ENCODE peak calls at places on chromosomes 1 and 21, in four cellular contexts. P is fibroblast of lung, S is PC-3, X is kidney. V is an unnamed sample.

GRCh38 chr1:100308777-100309176 is 42.8 kb downstream of the RTCA start:
- DNase-seq in S (peak), P (peak), X (no peak), V (peak)

GRCh38 chr1:87206444-87206843 is 122.2 kb upstream of the LMO4 start:
- DNase-seq in S (no peak), P (no peak), X (no peak), V (no peak)

GRCh38 chr1:10621906-10622305 is 147.2 kb downstream of the PEX14 start:
- DNase-seq in X (no peak), P (no peak), S (no peak), V (no peak)

GRCh38 chr21:32562915-32563314 is 22.4 kb downstream of the TCP10L start:
- DNase-seq in P (peak), S (no peak), X (no peak), V (peak)

GRCh38 chr1:33171993-33172813 is 9.6 kb downstream of the TRIM62 start:
- DNase-seq in P (no peak), S (no peak), X (no peak), V (no peak)

GRCh38 chr21:42574234-42575027 is 60.8 kb downstream of the SLC37A1 start:
- DNase-seq in P (peak), X (peak), S (no peak), V (no peak)

GRCh38 chr1:151047925-151048644 is 534 bp downstream of the C1orf56 start:
- DNase-seq in S (peak), P (peak), X (peak), V (peak)

GRCh38 chr1:56448529-56448928 is 130.8 kb downstream of the PLPP3 start:
- DNase-seq in X (no peak), P (no peak), S (no peak), V (no peak)

GRCh38 chr21:25506887-25507286 is 100.4 kb downstream of the MRPL39 start:
- DNase-seq in S (peak), X (no peak), P (peak), V (peak)

GRCh38 chr1:92485374-92486250 is 1.1 kb downstream of the GFI1 start:
- DNase-seq in S (no peak), P (no peak), X (peak), V (peak)

GRCh38 chr1:172774561-172774960 is 115.7 kb downstream of the FASLG start:
- DNase-seq in X (no peak), P (no peak), S (no peak), V (no peak)

GRCh38 chr1:227816750-227817446 is 1.4 kb downstream of the PRSS38 start:
- DNase-seq in S (no peak), X (no peak), P (no peak), V (no peak)

GRCh38 chr1:34272152-34272551 is 95.4 kb downstream of the C1orf94 start:
- DNase-seq in X (no peak), P (no peak), S (no peak), V (no peak)
- TF ChIP-seq CTCF in X (no peak), P (no peak), S (no peak), V (no peak)

GRCh38 chr1:39609618-39610331 is 29.7 kb downstream of the HEYL start:
- DNase-seq in S (peak), X (peak), P (peak), V (peak)
- TF ChIP-seq CTCF in S (peak), X (peak), P (peak), V (peak)

DNA sequence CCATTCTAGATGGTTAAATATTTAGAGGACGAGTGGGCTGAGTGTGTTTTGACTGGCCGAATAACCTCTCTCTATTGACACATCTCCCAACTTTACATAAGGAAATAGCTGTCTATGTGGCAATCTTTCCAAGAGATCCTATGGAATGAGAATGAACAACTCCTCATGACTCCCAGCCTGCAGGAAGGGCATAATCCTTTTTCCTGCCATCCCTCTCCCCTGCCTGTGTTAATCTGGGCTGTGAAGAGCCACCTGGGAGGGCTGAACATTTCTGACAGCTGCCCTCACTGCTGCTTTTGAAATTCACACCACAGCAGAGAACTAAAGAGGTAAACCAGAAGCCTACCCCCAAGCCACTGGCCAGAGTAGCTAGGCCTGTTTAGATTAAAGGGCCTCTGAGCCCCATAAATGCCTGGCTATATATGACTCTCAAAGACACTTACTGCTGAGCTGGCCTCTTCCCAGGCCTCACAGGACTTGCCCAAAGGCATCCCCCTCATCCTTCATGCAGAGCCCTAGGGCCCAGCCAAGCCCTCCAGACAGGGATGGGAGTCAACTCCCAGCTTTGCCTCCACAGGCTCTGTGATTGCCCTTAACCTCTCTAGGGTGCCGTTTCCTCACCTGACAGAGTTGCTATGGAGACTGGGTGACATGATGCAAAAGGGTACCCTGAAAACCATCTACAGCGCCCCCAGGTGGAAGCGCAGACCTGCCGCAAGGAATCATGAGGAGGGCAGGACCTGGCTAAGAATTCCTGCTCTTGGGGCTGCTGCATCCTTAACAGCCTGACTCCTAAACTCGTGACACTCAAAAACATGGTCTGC is 42.0 kb upstream of the LDLRAP1 start:
- DNase-seq in P (peak), S (peak), X (no peak), V (peak)
- TF ChIP-seq CTCF in P (peak), S (peak), X (no peak), V (peak)

DNA sequence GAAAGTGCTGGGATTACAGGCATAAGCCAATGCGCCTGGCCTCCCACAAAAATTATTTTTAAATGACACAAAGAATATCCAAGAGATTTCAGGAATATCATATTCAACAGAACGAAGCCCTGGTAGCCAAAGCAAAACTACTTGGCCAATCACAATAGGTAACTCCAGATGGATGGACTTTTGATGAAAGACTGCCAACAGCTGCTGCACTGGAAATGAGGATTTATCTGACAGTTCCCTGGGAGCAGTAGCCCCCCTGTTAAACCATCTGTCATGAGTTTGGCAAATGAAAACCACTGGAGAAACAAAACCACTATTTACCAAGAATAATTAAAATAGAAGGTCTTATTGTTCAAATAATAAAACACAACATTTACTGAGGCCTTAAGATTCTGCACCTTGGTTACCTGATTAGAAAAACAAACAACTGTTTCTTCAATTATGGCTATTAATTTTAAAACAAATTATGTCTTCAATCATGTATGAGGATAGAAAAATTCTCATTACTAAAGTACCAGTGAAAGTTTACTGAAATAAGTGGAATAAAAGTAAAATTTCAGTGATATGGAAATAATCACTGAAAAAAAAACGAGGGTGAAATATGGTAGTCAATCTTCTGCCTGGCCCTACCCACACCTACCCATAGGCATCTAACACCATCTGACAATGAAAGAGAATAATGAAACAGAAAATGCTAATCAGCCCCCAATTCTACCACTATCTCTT is 34.3 kb upstream of the PSMG1 start:
- DNase-seq in S (no peak), P (no peak), X (no peak), V (no peak)
- TF ChIP-seq CTCF in S (no peak), P (no peak), X (no peak), V (no peak)

DNA sequence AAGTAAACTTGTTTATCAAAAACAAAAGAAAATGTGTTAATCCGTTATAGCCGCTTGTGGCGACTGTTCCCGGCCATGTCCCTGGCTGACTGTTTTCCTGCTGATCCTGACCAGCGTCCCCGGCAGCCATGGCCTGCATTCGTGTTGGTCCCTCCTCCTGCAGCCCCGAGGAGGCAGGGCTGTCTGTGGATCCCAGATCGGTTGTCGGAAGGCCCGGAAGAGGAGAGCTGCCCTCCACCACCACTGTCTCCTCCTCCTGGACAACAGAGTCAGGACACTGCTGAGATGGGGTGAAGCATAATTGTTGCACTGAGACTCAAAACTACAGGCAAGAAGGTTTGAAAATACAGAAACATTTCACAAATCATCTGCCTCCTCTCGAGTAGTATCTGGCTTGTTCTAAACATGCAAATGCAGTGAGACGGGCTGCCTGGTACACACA is 3.6 kb upstream of the MXRA8 start:
- DNase-seq in S (no peak), P (peak), X (peak), V (no peak)
- TF ChIP-seq CTCF in S (no peak), P (peak), X (no peak), V (no peak)

GRCh38 chr1:246608616-246609376 is 42.5 kb downstream of the CNST start:
- DNase-seq in S (peak), P (peak), X (peak), V (peak)
- TF ChIP-seq CTCF in S (peak), P (peak), X (no peak), V (peak)

DNA sequence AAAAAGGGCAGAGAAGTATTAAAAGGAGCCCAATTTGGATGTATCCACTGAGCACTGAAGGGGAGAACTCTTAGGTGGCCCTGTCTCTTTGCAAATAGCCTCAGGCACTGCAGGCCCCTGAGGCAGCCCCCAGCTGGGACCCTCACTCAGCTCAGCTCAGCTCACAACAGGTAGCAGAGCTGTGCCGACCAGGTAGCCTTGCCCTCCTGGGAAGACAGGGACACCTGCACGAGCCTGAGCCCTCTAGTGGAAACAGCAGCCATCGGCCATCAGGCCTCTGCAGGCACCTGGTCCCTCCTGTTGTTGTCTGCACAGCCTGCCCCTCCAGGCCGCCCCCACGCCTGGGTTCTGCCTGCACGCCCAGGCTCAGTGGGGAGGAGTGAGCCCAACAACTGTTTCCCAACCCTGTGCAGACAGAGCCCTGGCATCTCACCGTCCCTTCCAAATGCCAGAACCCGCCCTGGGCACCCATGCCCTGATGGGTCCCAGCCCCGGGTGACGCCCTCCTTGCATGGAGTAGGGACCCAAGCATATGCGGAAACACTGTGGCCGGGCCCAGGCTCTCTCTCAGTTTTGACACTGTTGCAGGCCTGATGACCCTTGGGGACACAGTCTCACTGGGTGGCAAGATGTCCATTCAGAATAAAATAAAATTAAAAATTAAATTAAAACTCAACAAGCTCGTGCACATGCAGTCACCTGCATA is 60.0 kb upstream of the AJAP1 start:
- DNase-seq in S (peak), P (no peak), X (no peak), V (no peak)
- TF ChIP-seq CTCF in S (peak), P (no peak), X (peak), V (no peak)